ENCODE peak calls at places on chromosomes 2 and 18, in ten cellular contexts. One of them, this sample, is unnamed.

GRCh38 chr2:68784191-68784590 is 49.6 kb downstream of the ARHGAP25 start:
- DNase-seq in cardiac muscle cell: no peak
- DNase-seq in CD8-positive, alpha-beta T cell: no peak
- DNase-seq in heart left ventricle: no peak
- DNase-seq in stomach: no peak
- DNase-seq in fibroblast of lung: no peak
- DNase-seq in spleen: no peak
- DNase-seq in mammary epithelial cell: no peak
- DNase-seq in lower lobe of right lung: no peak
- DNase-seq in esophagus muscularis mucosa: no peak
- DNase-seq in this sample: no peak

GRCh38 chr18:7459851-7460774 is 107.0 kb upstream of the PTPRM start:
- DNase-seq in heart left ventricle: peak; percentile 42
- DNase-seq in lower lobe of right lung: no peak
- DNase-seq in mammary epithelial cell: no peak
- DNase-seq in fibroblast of lung: no peak
- DNase-seq in CD8-positive, alpha-beta T cell: no peak
- DNase-seq in cardiac muscle cell: peak; percentile 19
- DNase-seq in esophagus muscularis mucosa: no peak
- DNase-seq in spleen: no peak
- DNase-seq in stomach: no peak
- DNase-seq in this sample: no peak

GRCh38 chr18:28725876-28726275 is 548.9 kb upstream of the CDH2 start:
- DNase-seq in lower lobe of right lung: no peak
- DNase-seq in spleen: no peak
- DNase-seq in heart left ventricle: no peak
- DNase-seq in cardiac muscle cell: no peak
- DNase-seq in stomach: no peak
- DNase-seq in mammary epithelial cell: peak; percentile 77
- DNase-seq in CD8-positive, alpha-beta T cell: no peak
- DNase-seq in esophagus muscularis mucosa: no peak
- DNase-seq in fibroblast of lung: no peak
- DNase-seq in this sample: no peak

GRCh38 chr2:238247002-238247822 is 7.4 kb upstream of the HES6 start:
- DNase-seq in cardiac muscle cell: no peak
- DNase-seq in CD8-positive, alpha-beta T cell: no peak
- DNase-seq in heart left ventricle: no peak
- DNase-seq in fibroblast of lung: no peak
- DNase-seq in esophagus muscularis mucosa: no peak
- DNase-seq in spleen: peak; percentile 64
- DNase-seq in mammary epithelial cell: no peak
- DNase-seq in lower lobe of right lung: peak; percentile 48
- DNase-seq in stomach: no peak
- DNase-seq in this sample: peak; percentile 11

GRCh38 chr2:191869781-191870180 is 22.9 kb upstream of the CAVIN2 start:
- DNase-seq in CD8-positive, alpha-beta T cell: no peak
- DNase-seq in mammary epithelial cell: no peak
- DNase-seq in spleen: no peak
- DNase-seq in lower lobe of right lung: no peak
- DNase-seq in heart left ventricle: no peak
- DNase-seq in cardiac muscle cell: no peak
- DNase-seq in stomach: no peak
- DNase-seq in esophagus muscularis mucosa: no peak
- DNase-seq in fibroblast of lung: peak; percentile 59
- DNase-seq in this sample: no peak

GRCh38 chr18:25896178-25896780 is 194.1 kb downstream of the SS18 start:
- DNase-seq in spleen: no peak
- DNase-seq in fibroblast of lung: peak; percentile 71
- DNase-seq in heart left ventricle: no peak
- DNase-seq in mammary epithelial cell: peak; percentile 33
- DNase-seq in stomach: no peak
- DNase-seq in esophagus muscularis mucosa: no peak
- DNase-seq in CD8-positive, alpha-beta T cell: no peak
- DNase-seq in cardiac muscle cell: peak; percentile 61
- DNase-seq in lower lobe of right lung: no peak
- DNase-seq in this sample: no peak

GRCh38 chr2:224982910-224983688 is 59.2 kb downstream of the DOCK10 start:
- DNase-seq in fibroblast of lung: peak; percentile 89
- DNase-seq in esophagus muscularis mucosa: no peak
- DNase-seq in spleen: no peak
- DNase-seq in mammary epithelial cell: no peak
- DNase-seq in stomach: peak; percentile 31
- DNase-seq in heart left ventricle: no peak
- DNase-seq in lower lobe of right lung: peak; percentile 47
- DNase-seq in cardiac muscle cell: no peak
- DNase-seq in CD8-positive, alpha-beta T cell: no peak
- DNase-seq in this sample: no peak

GRCh38 chr2:172380436-172381274 is 46.7 kb upstream of the ITGA6 start:
- DNase-seq in cardiac muscle cell: peak; percentile 45
- DNase-seq in esophagus muscularis mucosa: no peak
- DNase-seq in lower lobe of right lung: no peak
- DNase-seq in CD8-positive, alpha-beta T cell: no peak
- DNase-seq in stomach: no peak
- DNase-seq in mammary epithelial cell: no peak
- DNase-seq in fibroblast of lung: peak; percentile 41
- DNase-seq in spleen: no peak
- DNase-seq in heart left ventricle: no peak
- DNase-seq in this sample: no peak

GRCh38 chr2:111972955-111973565 is 74.7 kb downstream of the MERTK start:
- DNase-seq in heart left ventricle: no peak
- DNase-seq in esophagus muscularis mucosa: no peak
- DNase-seq in fibroblast of lung: peak; percentile 25
- DNase-seq in spleen: no peak
- DNase-seq in mammary epithelial cell: no peak
- DNase-seq in stomach: peak; percentile 34
- DNase-seq in lower lobe of right lung: no peak
- DNase-seq in cardiac muscle cell: peak; percentile 13
- DNase-seq in CD8-positive, alpha-beta T cell: no peak
- DNase-seq in this sample: no peak

DNA sequence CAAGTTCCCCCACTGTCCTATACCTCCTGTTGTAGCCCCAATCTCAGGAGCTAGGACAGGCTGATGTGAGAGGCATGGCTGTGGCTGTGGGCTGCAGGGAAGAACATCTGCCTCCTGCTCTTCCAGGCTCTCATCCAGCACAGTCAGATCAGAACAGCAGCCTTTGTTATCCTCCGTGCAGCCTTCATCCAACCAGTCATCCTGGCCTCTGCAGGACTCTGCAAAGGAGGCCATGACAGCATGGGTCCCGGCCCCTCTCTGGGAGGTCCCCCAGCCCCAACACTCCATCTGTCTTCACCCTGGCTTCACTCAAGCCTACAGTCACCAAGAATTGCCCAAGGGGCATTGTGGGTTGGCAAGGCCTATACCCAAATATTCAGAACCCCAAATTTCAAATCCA is 223.2 kb upstream of the COPS8 start:
- DNase-seq in CD8-positive, alpha-beta T cell: no peak
- DNase-seq in spleen: no peak
- DNase-seq in heart left ventricle: no peak
- DNase-seq in fibroblast of lung: no peak
- DNase-seq in lower lobe of right lung: no peak
- DNase-seq in stomach: no peak
- DNase-seq in esophagus muscularis mucosa: peak; percentile 75
- DNase-seq in cardiac muscle cell: no peak
- DNase-seq in mammary epithelial cell: no peak
- DNase-seq in this sample: peak; percentile 31
- H3K4me3 ChIP-seq in CD8-positive, alpha-beta T cell: no peak overlapping the region
- H3K4me3 ChIP-seq in spleen: no peak overlapping the region
- H3K4me3 ChIP-seq in heart left ventricle: no peak overlapping the region
- H3K4me3 ChIP-seq in fibroblast of lung: no peak overlapping the region
- H3K4me3 ChIP-seq in lower lobe of right lung: no peak overlapping the region
- H3K4me3 ChIP-seq in stomach: no peak overlapping the region
- H3K4me3 ChIP-seq in esophagus muscularis mucosa: no peak overlapping the region
- H3K4me3 ChIP-seq in cardiac muscle cell: no peak overlapping the region
- H3K4me3 ChIP-seq in mammary epithelial cell: no peak overlapping the region
- H3K4me3 ChIP-seq in this sample: no peak overlapping the region

DNA sequence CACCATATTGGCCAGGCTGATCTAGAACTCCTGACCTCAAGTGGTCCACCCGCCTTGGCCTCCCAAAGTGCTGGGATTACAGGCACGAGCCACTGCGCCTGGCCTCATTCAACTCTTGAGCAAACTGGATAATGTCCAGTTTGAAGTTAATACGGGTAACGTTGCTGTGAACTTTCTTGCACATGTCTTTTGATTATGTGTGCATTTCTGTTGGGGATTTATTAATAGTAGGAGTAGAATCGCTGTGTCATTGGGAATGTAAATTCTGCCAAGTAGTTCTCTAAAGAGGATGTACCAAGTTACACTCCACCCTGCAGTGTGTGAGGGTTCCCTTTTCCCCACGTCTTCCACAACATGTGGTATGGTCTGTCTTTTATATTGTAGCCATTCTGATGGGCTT is 6.2 kb downstream of the IMPA2 start:
- DNase-seq in mammary epithelial cell: no peak
- DNase-seq in esophagus muscularis mucosa: no peak
- DNase-seq in lower lobe of right lung: no peak
- DNase-seq in heart left ventricle: no peak
- DNase-seq in cardiac muscle cell: no peak
- DNase-seq in CD8-positive, alpha-beta T cell: no peak
- DNase-seq in spleen: no peak
- DNase-seq in fibroblast of lung: peak; percentile 70
- DNase-seq in stomach: no peak
- DNase-seq in this sample: no peak
- H3K4me1 ChIP-seq in mammary epithelial cell: no peaks in the 10 kb centered on the region
- H3K4me1 ChIP-seq in esophagus muscularis mucosa: peaks cover 63% of the 10 kb centered on the region
- H3K4me1 ChIP-seq in lower lobe of right lung: peaks cover 32% of the 10 kb centered on the region
- H3K4me1 ChIP-seq in heart left ventricle: no peaks in the 10 kb centered on the region
- H3K4me1 ChIP-seq in cardiac muscle cell: peaks cover 12% of the 10 kb centered on the region
- H3K4me1 ChIP-seq in CD8-positive, alpha-beta T cell: no peaks in the 10 kb centered on the region
- H3K4me1 ChIP-seq in spleen: peaks cover 8% of the 10 kb centered on the region
- H3K4me1 ChIP-seq in fibroblast of lung: no peaks in the 10 kb centered on the region
- H3K4me1 ChIP-seq in stomach: peaks cover 58% of the 10 kb centered on the region
- H3K4me1 ChIP-seq in this sample: no peaks in the 10 kb centered on the region

DNA sequence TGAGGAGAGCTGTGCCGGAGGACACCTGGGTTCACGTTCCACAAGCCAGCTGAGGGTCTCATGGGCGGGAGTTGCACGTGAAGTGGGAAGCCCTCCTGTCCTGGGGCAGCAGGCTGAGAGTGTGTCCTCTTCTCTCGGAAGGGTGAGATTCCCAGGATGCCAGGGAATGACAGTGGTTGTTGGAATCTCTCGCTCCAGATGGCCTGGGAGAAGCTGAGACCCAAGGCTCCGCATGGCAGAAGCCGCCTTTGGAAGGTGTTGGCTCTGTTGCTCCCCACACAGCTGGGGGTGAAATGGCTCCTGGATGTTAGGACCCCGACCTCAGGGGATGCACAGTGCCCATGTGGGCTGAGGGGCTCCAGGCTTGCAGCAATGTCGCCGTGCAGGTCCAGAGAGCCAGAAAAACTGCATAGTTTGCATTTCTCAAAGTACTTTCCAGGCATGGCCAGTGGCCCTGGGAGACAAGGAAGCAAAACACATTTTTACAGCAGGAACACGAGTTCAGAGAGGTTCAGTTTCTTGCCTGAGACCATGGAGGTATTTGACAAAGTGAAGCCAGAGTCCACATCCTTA is 153.4 kb downstream of the TMEM18 start:
- DNase-seq in CD8-positive, alpha-beta T cell: no peak
- DNase-seq in cardiac muscle cell: no peak
- DNase-seq in lower lobe of right lung: no peak
- DNase-seq in mammary epithelial cell: no peak
- DNase-seq in esophagus muscularis mucosa: peak; percentile 80
- DNase-seq in fibroblast of lung: no peak
- DNase-seq in heart left ventricle: no peak
- DNase-seq in stomach: no peak
- DNase-seq in spleen: no peak
- DNase-seq in this sample: no peak
- H3K27ac ChIP-seq in CD8-positive, alpha-beta T cell: no peak overlapping the region
- H3K27ac ChIP-seq in cardiac muscle cell: no peak overlapping the region
- H3K27ac ChIP-seq in lower lobe of right lung: no peak overlapping the region
- H3K27ac ChIP-seq in mammary epithelial cell: no peak overlapping the region
- H3K27ac ChIP-seq in esophagus muscularis mucosa: no peak overlapping the region
- H3K27ac ChIP-seq in fibroblast of lung: no peak overlapping the region
- H3K27ac ChIP-seq in heart left ventricle: no peak overlapping the region
- H3K27ac ChIP-seq in stomach: no peak overlapping the region
- H3K27ac ChIP-seq in spleen: no peak overlapping the region
- H3K27ac ChIP-seq in this sample: no peak overlapping the region

GRCh38 chr2:151361674-151362380 is 4.4 kb downstream of the TNFAIP6 start:
- DNase-seq in heart left ventricle: no peak
- DNase-seq in spleen: no peak
- DNase-seq in esophagus muscularis mucosa: peak; percentile 24
- DNase-seq in CD8-positive, alpha-beta T cell: no peak
- DNase-seq in cardiac muscle cell: no peak
- DNase-seq in fibroblast of lung: no peak
- DNase-seq in lower lobe of right lung: no peak
- DNase-seq in stomach: no peak
- DNase-seq in mammary epithelial cell: no peak
- DNase-seq in this sample: no peak

GRCh38 chr2:151354807-151355206 is 2.6 kb upstream of the TNFAIP6 start:
- DNase-seq in lower lobe of right lung: no peak
- DNase-seq in esophagus muscularis mucosa: no peak
- DNase-seq in mammary epithelial cell: no peak
- DNase-seq in fibroblast of lung: no peak
- DNase-seq in heart left ventricle: no peak
- DNase-seq in stomach: no peak
- DNase-seq in spleen: no peak
- DNase-seq in CD8-positive, alpha-beta T cell: no peak
- DNase-seq in cardiac muscle cell: no peak
- DNase-seq in this sample: no peak

GRCh38 chr2:151359768-151360167 is 2.4 kb downstream of the TNFAIP6 start:
- DNase-seq in heart left ventricle: no peak
- DNase-seq in spleen: no peak
- DNase-seq in mammary epithelial cell: no peak
- DNase-seq in lower lobe of right lung: no peak
- DNase-seq in esophagus muscularis mucosa: no peak
- DNase-seq in CD8-positive, alpha-beta T cell: no peak
- DNase-seq in stomach: no peak
- DNase-seq in cardiac muscle cell: no peak
- DNase-seq in fibroblast of lung: no peak
- DNase-seq in this sample: no peak

GRCh38 chr2:151357359-151357758 is at the start of gene TNFAIP6:
- DNase-seq in mammary epithelial cell: peak; percentile 87
- DNase-seq in cardiac muscle cell: no peak
- DNase-seq in heart left ventricle: no peak
- DNase-seq in stomach: no peak
- DNase-seq in fibroblast of lung: peak; percentile 98
- DNase-seq in CD8-positive, alpha-beta T cell: no peak
- DNase-seq in lower lobe of right lung: no peak
- DNase-seq in esophagus muscularis mucosa: peak; percentile 53
- DNase-seq in spleen: no peak
- DNase-seq in this sample: no peak
- H3K4me3 ChIP-seq in mammary epithelial cell: no peak within 1 kb of the TSS
- H3K4me3 ChIP-seq in cardiac muscle cell: no peak within 1 kb of the TSS
- H3K4me3 ChIP-seq in heart left ventricle: peak within 1 kb of the TSS; percentile 40
- H3K4me3 ChIP-seq in stomach: no peak within 1 kb of the TSS
- H3K4me3 ChIP-seq in fibroblast of lung: peak within 1 kb of the TSS; percentile 49
- H3K4me3 ChIP-seq in CD8-positive, alpha-beta T cell: no peak within 1 kb of the TSS
- H3K4me3 ChIP-seq in lower lobe of right lung: peak within 1 kb of the TSS; percentile 6
- H3K4me3 ChIP-seq in esophagus muscularis mucosa: peak within 1 kb of the TSS; percentile 27
- H3K4me3 ChIP-seq in spleen: no peak within 1 kb of the TSS
- H3K4me3 ChIP-seq in this sample: no peak within 1 kb of the TSS

GRCh38 chr2:96534701-96535181 is 1.8 kb upstream of the ARID5A start:
- DNase-seq in CD8-positive, alpha-beta T cell: no peak
- DNase-seq in lower lobe of right lung: no peak
- DNase-seq in mammary epithelial cell: peak; percentile 84
- DNase-seq in heart left ventricle: no peak
- DNase-seq in stomach: no peak
- DNase-seq in fibroblast of lung: no peak
- DNase-seq in cardiac muscle cell: no peak
- DNase-seq in esophagus muscularis mucosa: no peak
- DNase-seq in spleen: peak; percentile 59
- DNase-seq in this sample: no peak
- H3K4me1 ChIP-seq in CD8-positive, alpha-beta T cell: peaks cover 37% of the 10 kb centered on the region
- H3K4me1 ChIP-seq in lower lobe of right lung: peaks cover 75% of the 10 kb centered on the region
- H3K4me1 ChIP-seq in mammary epithelial cell: peaks cover 66% of the 10 kb centered on the region
- H3K4me1 ChIP-seq in heart left ventricle: peaks cover 22% of the 10 kb centered on the region
- H3K4me1 ChIP-seq in stomach: peaks cover 70% of the 10 kb centered on the region
- H3K4me1 ChIP-seq in fibroblast of lung: peaks cover 34% of the 10 kb centered on the region
- H3K4me1 ChIP-seq in cardiac muscle cell: peaks cover 37% of the 10 kb centered on the region
- H3K4me1 ChIP-seq in esophagus muscularis mucosa: peaks cover 86% of the 10 kb centered on the region
- H3K4me1 ChIP-seq in spleen: peaks cover 32% of the 10 kb centered on the region
- H3K4me1 ChIP-seq in this sample: no peaks in the 10 kb centered on the region

This sample was measured in right lobe of liver.